ENCODE peak calls at places on chromosomes 2 and 18, in five cellular contexts. Y, N, C, P and B are unnamed samples.

GRCh38 chr2:73415906-73416305 is 30.3 kb downstream of the ALMS1 start:
- DNase-seq in Y (no peak), N (peak; percentile 23), C (no peak), P (no peak), B (no peak)

GRCh38 chr2:240277073-240277806 is 136.8 kb upstream of the OTOS start:
- DNase-seq in Y (no peak), N (peak; percentile 75), C (peak; percentile 24), P (no peak), B (no peak)

GRCh38 chr2:179313057-179313456 is 48.4 kb upstream of the SESTD1 start:
- DNase-seq in Y (no peak), N (no peak), C (no peak), P (no peak), B (no peak)

GRCh38 chr2:103963331-103963730 is 890.6 kb upstream of the POU3F3 start:
- DNase-seq in Y (no peak), N (no peak), C (no peak), P (no peak), B (no peak)

GRCh38 chr2:10844083-10844482 is 31.5 kb upstream of the PDIA6 start:
- DNase-seq in Y (no peak), N (peak; percentile 38), C (peak; percentile 91), P (peak; percentile 94), B (no peak)

GRCh38 chr2:121903037-121903689 is 147.7 kb downstream of the TSN start:
- DNase-seq in Y (no peak), N (no peak), C (no peak), P (no peak), B (no peak)

GRCh38 chr2:112001136-112001764 is 53.8 kb upstream of the TMEM87B start:
- DNase-seq in Y (no peak), N (no peak), C (no peak), P (no peak), B (peak; percentile 71)

GRCh38 chr2:172962824-172963223 is 112.8 kb upstream of the MAP3K20 start:
- DNase-seq in Y (no peak), N (peak; percentile 78), C (no peak), P (no peak), B (peak; percentile 72)

GRCh38 chr18:11391636-11392035 is 217.8 kb upstream of the SLC35G4 start:
- DNase-seq in Y (no peak), N (peak; percentile 37), C (no peak), P (no peak), B (no peak)

GRCh38 chr2:208978966-208979365 is 444.9 kb upstream of the MAP2 start:
- DNase-seq in Y (no peak), N (no peak), C (no peak), P (no peak), B (no peak)

GRCh38 chr18:10354241-10354811 is 100.1 kb upstream of the APCDD1 start:
- DNase-seq in Y (no peak), N (peak; percentile 7), C (no peak), P (no peak), B (no peak)

GRCh38 chr2:177254433-177255226 is 9.9 kb downstream of the NFE2L2 start:
- DNase-seq in Y (no peak), N (peak; percentile 52), C (peak; percentile 67), P (peak; percentile 67), B (no peak)

GRCh38 chr2:239916205-239917127 is 108.7 kb downstream of the NDUFA10 start:
- DNase-seq in Y (no peak), N (no peak), C (peak; percentile 45), P (no peak), B (no peak)

GRCh38 chr2:215878476-215879063 is 134.8 kb downstream of the MREG start:
- DNase-seq in Y (no peak), N (peak; percentile 55), C (no peak), P (no peak), B (no peak)

GRCh38 chr18:59787998-59788875 is 91.0 kb upstream of the CCBE1 start:
- DNase-seq in Y (no peak), N (peak; percentile 82), C (no peak), P (no peak), B (no peak)

GRCh38 chr2:17940105-17940630 is 61.7 kb downstream of the KCNS3 start:
- DNase-seq in Y (no peak), N (no peak), C (no peak), P (no peak), B (no peak)
- TF ChIP-seq CTCF in Y (no peak), N (no peak), C (no peak), P (no peak), B (no peak)

DNA sequence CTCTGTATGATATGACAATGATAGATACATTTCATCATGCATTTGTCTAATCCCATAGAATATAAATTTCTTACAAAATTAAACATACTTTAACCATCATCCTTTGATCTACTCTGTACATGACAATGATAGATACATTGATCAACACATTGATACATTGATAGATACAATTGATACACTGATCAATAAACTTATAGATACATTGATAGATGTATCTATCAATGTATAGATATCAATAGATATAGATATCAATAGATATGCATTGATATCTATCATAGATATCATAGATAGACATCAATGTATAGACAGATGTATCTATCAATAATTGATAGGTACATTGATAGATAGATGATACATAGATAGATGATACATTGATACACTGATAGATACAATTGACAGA is 105.4 kb downstream of the DYM start:
- DNase-seq in Y (no peak), N (no peak), C (no peak), P (no peak), B (no peak)
- TF ChIP-seq CTCF in Y (no peak), N (no peak), C (no peak), P (no peak), B (no peak)

DNA sequence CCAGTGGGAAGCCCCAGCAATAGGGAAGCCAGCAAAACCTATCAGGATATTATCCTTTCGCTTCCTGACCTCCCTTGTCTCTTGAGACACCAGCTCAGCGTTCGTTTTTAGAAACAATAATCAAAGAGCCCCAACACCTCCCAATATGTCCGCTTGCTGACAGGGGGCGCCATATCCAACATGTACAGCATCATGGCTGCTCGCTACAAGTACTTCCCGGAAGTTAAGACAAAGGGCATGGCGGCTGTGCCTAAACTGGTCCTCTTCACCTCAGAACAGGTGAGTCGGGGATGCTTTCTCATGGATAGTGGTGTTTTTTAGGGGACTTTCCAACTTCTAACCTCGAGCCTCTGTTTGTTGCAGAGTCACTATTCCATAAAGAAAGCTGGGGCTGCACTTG is 28.7 kb downstream of the GAD1 start:
- DNase-seq in Y (no peak), N (no peak), C (no peak), P (no peak), B (no peak)
- TF ChIP-seq CTCF in Y (no peak), N (no peak), C (no peak), P (no peak), B (no peak)

DNA sequence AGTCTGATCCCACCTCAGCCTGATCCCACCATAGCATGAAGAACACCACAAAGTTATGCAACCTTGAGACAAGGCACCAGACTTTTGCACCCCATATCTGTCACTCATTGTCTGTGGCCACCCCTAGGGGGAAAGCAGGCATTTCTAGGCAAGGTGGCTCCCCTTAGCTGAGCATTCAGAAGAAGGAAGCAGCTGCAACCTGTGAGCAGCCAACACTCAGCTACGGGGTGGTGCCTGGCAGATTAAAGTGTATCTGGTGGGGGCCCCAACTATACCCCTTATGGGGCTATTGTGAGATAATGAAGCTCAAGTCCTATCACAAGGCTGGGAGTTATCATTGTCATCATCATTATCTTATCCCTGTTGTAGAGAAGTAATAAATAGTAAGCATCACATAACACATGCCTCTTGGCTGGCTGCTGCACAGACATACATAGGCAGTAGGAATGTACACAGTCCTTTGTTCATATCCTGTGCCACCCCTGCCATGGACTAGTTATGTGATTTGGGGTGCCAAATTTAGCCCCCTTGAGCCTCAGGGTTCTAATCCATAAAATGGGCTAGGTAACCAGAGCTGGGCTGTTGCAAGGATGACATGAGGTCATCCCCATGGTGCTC is 20.6 kb upstream of the TMEM163 start:
- DNase-seq in Y (no peak), N (no peak), C (no peak), P (no peak), B (peak; percentile 47)
- TF ChIP-seq CTCF in Y (no peak), N (no peak), C (no peak), P (no peak), B (no peak)

GRCh38 chr2:204871246-204871953 is 326.1 kb downstream of the PARD3B start:
- DNase-seq in Y (no peak), N (peak; percentile 69), C (no peak), P (no peak), B (no peak)
- TF ChIP-seq CTCF in Y (no peak), N (peak; percentile 61), C (no peak), P (peak; percentile 19), B (no peak)

DNA sequence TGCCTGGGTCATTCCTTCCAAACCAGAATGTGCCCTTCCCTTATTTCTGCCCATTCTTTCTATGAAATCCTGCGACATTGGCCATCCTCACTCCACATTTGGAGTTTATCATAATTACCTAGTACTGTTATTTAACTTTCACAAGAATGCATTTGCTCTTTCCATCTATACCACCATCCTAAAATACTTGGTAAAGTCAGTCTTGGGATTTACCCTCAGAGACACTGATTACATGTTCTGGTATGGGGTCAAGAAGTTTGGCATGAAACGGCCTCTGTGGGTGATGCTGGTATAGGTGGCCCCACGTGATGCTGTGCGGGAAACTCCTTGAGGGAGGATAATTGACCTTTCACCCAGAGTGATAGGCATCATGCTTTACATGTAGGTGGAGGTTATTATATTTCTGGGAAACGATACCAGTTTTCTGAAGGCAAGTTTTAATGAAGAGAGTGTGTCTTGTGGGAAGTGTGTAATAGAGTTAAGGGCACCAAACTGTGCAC is 123.5 kb downstream of the FMNL2 start:
- DNase-seq in Y (no peak), N (no peak), C (no peak), P (no peak), B (no peak)
- TF ChIP-seq CTCF in Y (no peak), N (no peak), C (no peak), P (no peak), B (no peak)

GRCh38 chr2:191347154-191347553 is 102.0 kb downstream of the MYO1B start:
- DNase-seq in Y (no peak), N (no peak), C (no peak), P (no peak), B (no peak)

GRCh38 chr2:191350826-191351225 is 105.6 kb downstream of the MYO1B start:
- DNase-seq in Y (no peak), N (peak; percentile 52), C (no peak), P (no peak), B (no peak)

GRCh38 chr2:191345788-191346187 is 100.6 kb downstream of the MYO1B start:
- DNase-seq in Y (no peak), N (peak; percentile 68), C (no peak), P (no peak), B (no peak)

GRCh38 chr2:191349990-191350389 is 104.8 kb downstream of the MYO1B start:
- DNase-seq in Y (no peak), N (no peak), C (no peak), P (no peak), B (no peak)

GRCh38 chr2:191347881-191348280 is 102.7 kb downstream of the MYO1B start:
- DNase-seq in Y (no peak), N (peak; percentile 84), C (no peak), P (no peak), B (no peak)
- TF ChIP-seq CTCF in Y (no peak), N (no peak), C (no peak), P (no peak), B (no peak)

GRCh38 chr2:47541848-47542450 is 139.0 kb downstream of the MSH2 start:
- DNase-seq in Y (no peak), N (peak; percentile 18), C (no peak), P (peak; percentile 41), B (no peak)

GRCh38 chr2:47536696-47537095 is 133.7 kb downstream of the MSH2 start:
- DNase-seq in Y (no peak), N (no peak), C (no peak), P (no peak), B (no peak)

GRCh38 chr2:47535991-47536390 is 133.0 kb downstream of the MSH2 start:
- DNase-seq in Y (no peak), N (no peak), C (no peak), P (no peak), B (no peak)

GRCh38 chr2:47535073-47535472 is 132.1 kb downstream of the MSH2 start:
- DNase-seq in Y (no peak), N (no peak), C (no peak), P (no peak), B (no peak)

GRCh38 chr2:47539228-47539627 is 136.3 kb downstream of the MSH2 start:
- DNase-seq in Y (no peak), N (no peak), C (no peak), P (no peak), B (no peak)
- TF ChIP-seq CTCF in Y (no peak), N (peak; percentile 13), C (no peak), P (no peak), B (no peak)